ENCODE peak calls at places on chromosomes 12 and 14, in seven cellular contexts. H is AG10803, Y is fibroblast of the aortic adventitia, W is heart right ventricle, D is breast epithelium, K is heart left ventricle, V is thyroid gland. Z is an unnamed sample.

GRCh38 chr12:52119398-52120254 is 40.1 kb downstream of the SMIM41 start:
- DNase-seq in V (peak), D (no peak), W (no peak), K (peak), H (no peak), Y (peak), Z (no peak)

GRCh38 chr12:103809154-103809553 is 31.9 kb downstream of the NT5DC3 start:
- DNase-seq in D (no peak), H (no peak), Y (no peak), W (no peak), V (no peak), K (no peak), Z (no peak)

GRCh38 chr14:51962678-51963077 is 26.7 kb upstream of the RTRAF start:
- DNase-seq in W (no peak), V (no peak), K (no peak), H (peak), D (no peak), Y (no peak), Z (no peak)

GRCh38 chr12:123937707-123938600 is 34.7 kb downstream of the CCDC92 start:
- DNase-seq in H (peak), W (no peak), D (no peak), Y (no peak), K (no peak), V (peak), Z (no peak)

GRCh38 chr14:65813760-65814387 is 401.3 kb downstream of the FUT8 start:
- DNase-seq in V (no peak), H (no peak), W (no peak), D (no peak), K (no peak), Y (no peak), Z (no peak)

GRCh38 chr12:27525373-27525772 is 1.4 kb downstream of the PPFIBP1 start:
- DNase-seq in D (no peak), H (peak), K (peak), Y (peak), W (no peak), V (no peak), Z (no peak)

GRCh38 chr14:89963288-89963978 is 7.7 kb downstream of the TDP1 start:
- DNase-seq in W (no peak), V (peak), K (no peak), H (no peak), Y (no peak), D (no peak), Z (no peak)

GRCh38 chr14:24674204-24674970 is 40.4 kb upstream of the GZMB start:
- DNase-seq in Y (no peak), W (no peak), K (no peak), H (no peak), D (no peak), V (no peak), Z (no peak)

GRCh38 chr14:63179383-63179782 is 24.9 kb upstream of the RHOJ start:
- DNase-seq in K (no peak), Y (no peak), H (no peak), D (no peak), V (no peak), W (no peak), Z (peak)

GRCh38 chr12:3160081-3160480 is 82.9 kb downstream of the TSPAN9 start:
- DNase-seq in W (no peak), D (no peak), K (no peak), H (peak), V (no peak), Y (peak), Z (no peak)

GRCh38 chr14:54189358-54190354 is 207.2 kb upstream of the CDKN3 start:
- DNase-seq in D (no peak), V (no peak), W (no peak), Y (peak), H (peak), K (no peak), Z (no peak)

GRCh38 chr14:59869381-59870255 is 958 bp downstream of the RTN1 start:
- DNase-seq in D (no peak), W (no peak), K (no peak), Y (no peak), H (no peak), V (peak), Z (no peak)

GRCh38 chr14:91310620-91311283 is 66.2 kb upstream of the GPR68 start:
- DNase-seq in V (no peak), D (no peak), H (no peak), K (no peak), Y (no peak), W (no peak), Z (no peak)

GRCh38 chr14:91313154-91313850 is 68.8 kb upstream of the GPR68 start:
- DNase-seq in H (no peak), D (no peak), V (no peak), Y (no peak), K (no peak), W (no peak), Z (no peak)

GRCh38 chr14:91313852-91314251 is 69.3 kb upstream of the GPR68 start:
- DNase-seq in K (no peak), V (no peak), W (no peak), H (no peak), D (no peak), Y (no peak), Z (no peak)

GRCh38 chr14:91309756-91310280 is 65.3 kb upstream of the GPR68 start:
- DNase-seq in Y (no peak), W (no peak), D (no peak), H (no peak), V (no peak), K (no peak), Z (no peak)

GRCh38 chr14:91311284-91311662 is 66.8 kb upstream of the GPR68 start:
- DNase-seq in D (no peak), Y (no peak), W (no peak), V (no peak), H (no peak), K (no peak), Z (no peak)
- TF ChIP-seq CTCF in D (no peak), Y (no peak), W (no peak), V (no peak), H (no peak), K (no peak), Z (no peak)

GRCh38 chr14:40093800-40094199 is 661.6 kb upstream of the FBXO33 start:
- DNase-seq in H (no peak), D (no peak), V (no peak), K (no peak), W (no peak), Y (no peak), Z (no peak)
- TF ChIP-seq CTCF in H (no peak), D (no peak), V (no peak), K (no peak), W (no peak), Y (no peak), Z (no peak)

DNA sequence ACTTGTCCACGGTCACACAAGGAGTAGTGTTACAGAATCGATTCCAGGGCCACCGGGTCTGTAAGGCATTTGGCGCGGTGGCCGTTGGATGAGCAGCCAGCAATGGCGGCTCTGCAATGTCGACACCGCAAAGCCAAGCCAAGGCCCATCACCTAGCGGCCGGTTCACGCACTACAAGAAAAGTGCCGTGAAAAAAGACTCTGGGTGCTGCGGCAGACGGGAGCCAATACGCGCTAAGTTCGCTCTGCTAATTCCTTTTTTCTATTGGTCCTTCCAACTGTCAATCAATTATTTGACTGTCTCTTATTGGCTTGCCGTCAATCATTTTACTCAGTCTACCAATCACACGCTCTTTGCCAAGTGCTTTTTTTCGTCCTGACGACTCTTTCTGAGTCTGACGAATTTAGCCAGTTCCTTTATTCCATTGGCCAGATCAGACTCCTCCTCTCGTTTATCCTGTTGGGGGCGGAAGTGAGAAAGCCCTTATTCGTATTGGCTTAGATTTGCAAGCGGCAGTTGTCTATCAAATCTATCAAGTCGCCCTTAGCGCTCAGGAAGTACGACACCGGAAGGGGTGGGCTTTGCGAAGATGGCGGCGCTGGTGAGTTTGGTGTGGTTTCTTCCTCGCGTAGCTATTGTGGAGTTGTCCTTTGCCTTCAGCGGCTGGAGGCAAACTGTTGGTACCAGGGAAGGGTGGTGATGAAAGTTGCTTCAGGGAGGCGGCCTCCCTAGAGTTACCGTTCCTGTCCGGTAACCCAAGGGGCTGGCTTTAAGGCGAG is at the start of gene NGDN:
- DNase-seq in D (peak), H (peak), W (peak), Y (peak), K (peak), V (peak), Z (peak)
- TF ChIP-seq CTCF in D (peak), H (peak), W (peak), Y (peak), K (peak), V (peak), Z (peak)

GRCh38 chr12:49330631-49331359 is 6.2 kb downstream of the C1QL4 start:
- DNase-seq in V (no peak), H (no peak), W (no peak), D (no peak), Y (no peak), K (no peak), Z (no peak)

GRCh38 chr12:49332891-49333371 is 4.1 kb downstream of the C1QL4 start:
- DNase-seq in K (no peak), H (no peak), V (peak), D (no peak), W (no peak), Y (no peak), Z (no peak)

GRCh38 chr12:49332441-49332861 is 4.5 kb downstream of the C1QL4 start:
- DNase-seq in H (no peak), K (no peak), Y (no peak), D (no peak), V (peak), W (no peak), Z (no peak)

GRCh38 chr12:49330032-49330619 is 6.9 kb downstream of the C1QL4 start:
- DNase-seq in H (no peak), K (no peak), V (no peak), D (peak), Y (no peak), W (no peak), Z (no peak)

DNA sequence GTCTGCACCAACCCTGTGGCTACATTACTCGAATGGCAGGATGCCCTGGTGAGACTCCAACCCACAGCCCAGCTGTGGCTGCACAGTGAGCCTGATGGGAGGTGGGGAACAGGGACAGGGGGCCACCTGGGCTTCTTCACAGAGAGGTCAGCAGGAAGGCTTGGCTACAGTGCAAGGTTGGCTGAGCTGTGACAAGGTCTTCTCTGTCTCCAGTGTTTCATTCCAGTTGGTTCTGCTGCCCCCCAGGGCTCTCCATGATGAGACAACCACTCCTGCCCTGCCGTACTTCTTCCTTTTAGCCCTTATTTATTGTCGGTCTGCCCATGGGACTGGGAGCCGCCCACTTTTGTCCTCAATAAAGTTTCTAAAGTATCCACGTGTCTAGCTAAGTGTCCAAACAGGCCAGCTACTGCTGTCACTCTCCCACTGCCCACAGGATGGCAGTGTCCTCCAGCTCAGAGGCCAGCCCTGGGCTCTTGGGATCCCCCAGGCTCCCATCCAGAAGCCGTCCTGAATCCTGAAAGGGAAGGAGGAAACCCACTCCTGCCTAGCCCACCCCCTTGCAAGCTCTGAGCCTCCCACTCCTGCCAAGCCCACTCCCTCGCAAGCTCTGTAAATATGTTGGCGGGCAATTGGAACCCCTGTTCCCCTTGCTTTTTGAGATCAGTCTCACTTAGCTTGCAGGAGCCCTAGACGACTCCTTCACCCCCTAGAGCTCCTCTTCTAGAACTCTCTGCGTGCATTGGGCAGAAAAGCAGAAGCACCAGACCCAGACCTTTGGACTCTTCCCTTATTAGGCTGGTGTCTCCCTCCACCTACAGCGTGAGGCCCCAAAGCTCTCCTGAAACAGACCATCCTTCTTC is 5.4 kb downstream of the C1QL4 start:
- DNase-seq in H (peak), K (peak), Y (peak), W (peak), V (peak), D (peak), Z (no peak)
- TF ChIP-seq CTCF in H (peak), K (peak), Y (peak), W (peak), V (peak), D (peak), Z (peak)

DNA sequence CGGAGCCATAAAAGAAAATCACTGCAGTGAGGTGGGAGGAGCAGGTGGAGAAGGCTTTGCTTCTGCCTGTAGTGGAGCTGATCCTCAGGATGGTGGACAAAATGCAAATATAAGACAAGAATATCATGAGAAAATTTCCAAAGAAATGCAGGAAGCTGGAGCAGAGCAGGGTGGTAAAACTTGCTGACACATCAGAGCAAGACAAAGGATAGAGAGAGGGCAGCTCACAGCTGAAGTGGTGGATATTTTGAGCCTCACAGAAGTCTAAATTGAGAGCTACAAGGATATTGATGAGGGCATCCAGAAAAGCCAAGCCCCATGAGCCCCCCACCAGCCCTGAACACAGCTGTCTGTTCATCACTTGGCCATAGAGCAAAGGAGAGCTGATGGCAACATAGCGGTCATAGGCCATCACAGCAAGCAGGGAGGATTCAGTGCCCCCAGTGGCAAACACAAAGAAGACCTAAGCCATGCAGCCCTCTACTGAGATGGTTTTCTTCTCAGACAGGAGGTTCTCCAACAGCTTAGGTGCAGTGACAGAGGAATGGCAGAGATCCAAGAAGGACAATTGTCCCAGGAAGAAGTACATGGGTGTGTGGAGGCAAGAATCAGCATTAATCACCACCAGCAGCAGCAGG is 30.0 kb upstream of the ANP32D start:
- DNase-seq in K (no peak), W (no peak), D (no peak), H (no peak), Y (no peak), V (no peak), Z (no peak)
- TF ChIP-seq CTCF in K (no peak), W (no peak), D (no peak), H (no peak), Y (no peak), V (no peak), Z (no peak)

GRCh38 chr14:105602799-105603763 is 76.7 kb downstream of the TMEM121 start:
- DNase-seq in K (peak), Y (no peak), D (peak), V (peak), W (no peak), H (no peak), Z (peak)
- TF ChIP-seq CTCF in K (no peak), Y (no peak), D (no peak), V (no peak), W (no peak), H (no peak), Z (no peak)